ENCODE peak calls at places on chromosomes 7 and 10, in ten cellular contexts. E, C, X, L, Z, Q, B, G, M and F are unnamed samples.
A peak's percentile ranks its signal among the peaks of the same experiment; 100 is the strongest.

GRCh38 chr10:58054881-58055280 is 212.8 kb downstream of the IPMK start:
- DNase-seq in E (no peak), C (peak; percentile 55), X (no peak), L (no peak), Z (no peak), Q (peak; percentile 12), B (no peak), G (no peak), M (no peak), F (no peak)

GRCh38 chr7:96800122-96800521 is 90.5 kb upstream of the SEM1 start:
- DNase-seq in E (no peak), C (no peak), X (no peak), L (no peak), Z (no peak), Q (no peak), B (no peak), G (no peak), M (no peak), F (no peak)

GRCh38 chr7:35004531-35005096 is 32.7 kb downstream of the DPY19L1 start:
- DNase-seq in E (no peak), C (peak; percentile 53), X (no peak), L (no peak), Z (no peak), Q (peak; percentile 7), B (no peak), G (no peak), M (no peak), F (no peak)

GRCh38 chr10:131996508-131997365 is 15.0 kb upstream of the BNIP3 start:
- DNase-seq in E (no peak), C (no peak), X (peak; percentile 63), L (no peak), Z (no peak), Q (no peak), B (peak; percentile 84), G (no peak), M (no peak), F (no peak)

GRCh38 chr10:116620423-116621400 is at the start of gene PNLIPRP2:
- DNase-seq in E (no peak), C (no peak), X (no peak), L (no peak), Z (no peak), Q (no peak), B (no peak), G (no peak), M (no peak), F (no peak)

GRCh38 chr10:85542936-85543730 is 823.5 kb downstream of the GRID1 start:
- DNase-seq in E (no peak), C (no peak), X (no peak), L (no peak), Z (no peak), Q (no peak), B (no peak), G (no peak), M (no peak), F (no peak)

GRCh38 chr10:119602241-119603095 is 5.7 kb upstream of the TIAL1 start:
- DNase-seq in E (no peak), C (no peak), X (no peak), L (peak; percentile 36), Z (no peak), Q (peak; percentile 35), B (no peak), G (no peak), M (no peak), F (no peak)

GRCh38 chr7:831596-832291 is 532 bp upstream of the SUN1 start:
- DNase-seq in E (no peak), C (peak; percentile 91), X (no peak), L (no peak), Z (no peak), Q (peak; percentile 95), B (no peak), G (no peak), M (no peak), F (peak; percentile 72)

DNA sequence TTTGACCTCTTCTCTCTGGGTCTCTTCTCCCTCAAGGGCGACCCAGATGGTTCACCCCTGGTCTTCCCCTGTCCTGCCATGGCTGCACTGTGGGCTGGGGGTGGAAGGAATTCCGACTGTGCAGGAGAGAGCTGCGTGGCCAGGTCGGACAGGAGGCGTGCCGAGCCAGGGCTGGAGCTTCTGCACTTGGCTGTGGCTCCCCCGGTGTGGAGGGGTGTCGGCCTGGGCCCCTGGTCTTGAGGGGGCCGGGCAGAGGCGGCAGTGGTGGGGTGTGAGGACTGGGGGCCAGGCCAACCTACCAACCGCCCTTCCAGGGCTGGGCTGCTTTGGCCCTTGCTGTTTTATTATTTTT is 74.9 kb upstream of the SHH start:
- DNase-seq in E (no peak), C (no peak), X (no peak), L (no peak), Z (no peak), Q (no peak), B (no peak), G (no peak), M (no peak), F (no peak)
- H3K9me3 ChIP-seq in E (no peaks in the 10 kb centered on the region), C (no peaks in the 10 kb centered on the region), X (no peaks in the 10 kb centered on the region), L (no peaks in the 10 kb centered on the region), Z (no peaks in the 10 kb centered on the region), Q (no peaks in the 10 kb centered on the region), B (no peaks in the 10 kb centered on the region), G (peaks cover 2% of the 10 kb centered on the region), M (peaks cover 27% of the 10 kb centered on the region), F (no peaks in the 10 kb centered on the region)

GRCh38 chr7:105638324-105638723 is 57.0 kb upstream of the EFCAB10 start:
- DNase-seq in E (no peak), C (no peak), X (no peak), L (no peak), Z (no peak), Q (no peak), B (no peak), G (no peak), M (no peak), F (no peak)
- H3K4me3 ChIP-seq in E (no peak overlapping the region), C (no peak overlapping the region), X (no peak overlapping the region), L (no peak overlapping the region), Z (no peak overlapping the region), Q (no peak overlapping the region), B (no peak overlapping the region), G (no peak overlapping the region), M (peak overlapping the region; percentile 35), F (no peak overlapping the region)

GRCh38 chr7:71055504-71055903 is 76.4 kb upstream of the GALNT17 start:
- DNase-seq in E (no peak), C (no peak), X (no peak), L (no peak), Z (no peak), Q (no peak), B (no peak), G (no peak), M (no peak), F (no peak)
- H3K9me3 ChIP-seq in E (no peaks in the 10 kb centered on the region), C (peaks cover 23% of the 10 kb centered on the region), X (peaks cover 30% of the 10 kb centered on the region), L (peaks cover under 1% of the 10 kb centered on the region), Z (no peaks in the 10 kb centered on the region), Q (no peaks in the 10 kb centered on the region), B (peaks cover 23% of the 10 kb centered on the region), G (peaks cover 6% of the 10 kb centered on the region), M (no peaks in the 10 kb centered on the region), F (no peaks in the 10 kb centered on the region)

DNA sequence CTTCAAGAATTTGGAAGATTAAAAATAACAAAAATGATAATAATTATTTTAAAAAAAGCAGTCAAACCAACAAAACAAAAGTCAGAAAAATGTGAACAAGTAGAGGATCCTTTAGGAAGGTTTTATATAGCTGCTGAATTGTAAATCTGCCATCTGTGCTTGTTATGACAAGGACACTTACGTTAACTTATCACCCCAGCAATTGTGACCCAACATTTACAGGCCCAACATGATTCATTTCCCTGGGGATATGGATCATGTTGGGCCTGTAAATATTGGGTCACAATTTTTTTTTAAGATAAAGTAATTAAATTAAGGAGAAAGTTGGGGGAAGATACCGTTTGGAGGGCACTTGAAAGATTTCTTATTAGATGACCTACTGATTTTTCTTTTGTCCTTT is 261.4 kb upstream of the HABP2 start:
- DNase-seq in E (no peak), C (no peak), X (no peak), L (no peak), Z (no peak), Q (no peak), B (no peak), G (no peak), M (no peak), F (no peak)
- H3K4me3 ChIP-seq in E (no peak overlapping the region), C (no peak overlapping the region), X (no peak overlapping the region), L (no peak overlapping the region), Z (no peak overlapping the region), Q (no peak overlapping the region), B (no peak overlapping the region), G (no peak overlapping the region), M (no peak overlapping the region), F (no peak overlapping the region)

GRCh38 chr10:37789590-37789989 is 67.8 kb downstream of the ZNF248 start:
- DNase-seq in E (no peak), C (no peak), X (no peak), L (no peak), Z (no peak), Q (no peak), B (no peak), G (no peak), M (no peak), F (no peak)

DNA sequence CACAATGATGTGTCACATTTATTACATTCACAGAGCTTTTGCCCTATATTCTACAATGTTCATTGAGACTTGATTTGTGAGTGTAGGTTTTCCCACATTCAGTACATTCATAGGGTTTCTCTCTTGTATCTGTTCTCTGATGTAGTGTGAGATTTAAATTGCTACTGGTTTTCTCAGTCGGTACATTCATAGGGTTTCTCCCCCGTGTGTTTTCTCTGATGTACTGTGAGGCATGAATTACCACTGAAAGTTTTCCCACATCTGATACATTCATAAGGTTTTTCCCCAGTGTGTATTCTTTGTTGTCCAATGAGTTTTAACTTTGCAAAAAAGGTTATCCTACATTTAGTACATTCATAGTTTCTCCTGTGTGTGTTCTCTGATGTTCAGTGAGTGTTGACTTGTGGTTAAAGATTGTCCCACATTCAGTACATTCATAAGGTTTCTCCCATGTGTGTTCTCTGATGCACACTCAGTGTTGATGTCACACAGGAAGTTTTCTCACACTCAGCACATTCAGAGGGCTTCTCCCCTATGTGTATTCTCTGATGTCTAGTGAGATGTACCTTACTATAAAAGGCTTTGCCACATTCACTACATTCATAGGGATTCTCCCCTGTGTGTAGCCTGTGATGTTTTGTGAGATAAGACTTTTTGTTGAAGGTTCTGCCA is 63.0 kb downstream of the ZNF248 start:
- DNase-seq in E (no peak), C (no peak), X (no peak), L (no peak), Z (no peak), Q (no peak), B (no peak), G (no peak), M (no peak), F (no peak)
- H3K9me3 ChIP-seq in E (peaks cover 6% of the 10 kb centered on the region), C (peaks cover 74% of the 10 kb centered on the region), X (peaks cover 58% of the 10 kb centered on the region), L (peaks cover 2% of the 10 kb centered on the region), Z (peaks cover 14% of the 10 kb centered on the region), Q (no peaks in the 10 kb centered on the region), B (peaks cover 55% of the 10 kb centered on the region), G (peaks cover 5% of the 10 kb centered on the region), M (peaks cover 5% of the 10 kb centered on the region), F (peaks cover 5% of the 10 kb centered on the region)